ENCODE peak calls at places on chromosomes 7 and 10, in four cellular contexts. B is endothelial cell of umbilical vein, Q is PC-3, K is neural progenitor cell. S is an unnamed sample.

GRCh38 chr10:43355749-43356371 is 15.6 kb upstream of the FXYD4 start:
- DNase-seq in B (no peak), Q (peak), K (no peak), S (peak)

GRCh38 chr10:124742418-124743187 is 1.6 kb downstream of the FAM53B start:
- DNase-seq in B (peak), Q (peak), K (peak), S (peak)

GRCh38 chr10:21732067-21732772 is 198.2 kb downstream of the MLLT10 start:
- DNase-seq in B (peak), Q (peak), K (peak), S (no peak)

GRCh38 chr7:66330961-66331360 is 125.8 kb downstream of the TPST1 start:
- DNase-seq in B (no peak), Q (no peak), K (no peak), S (no peak)

GRCh38 chr7:52917982-52918578 is 117.4 kb upstream of the POM121L12 start:
- DNase-seq in B (peak), Q (peak), K (peak), S (no peak)

GRCh38 chr7:106045592-106045991 is 66.5 kb downstream of the SYPL1 start:
- DNase-seq in B (no peak), Q (peak), K (no peak), S (no peak)

GRCh38 chr10:15796762-15797161 is 63.5 kb downstream of the MINDY3 start:
- DNase-seq in B (no peak), Q (peak), K (no peak), S (no peak)

GRCh38 chr7:142556745-142557144 is 192.5 kb upstream of the PRSS1 start:
- DNase-seq in B (peak), Q (peak), K (no peak), S (peak)

GRCh38 chr10:80447618-80448190 is 6.4 kb upstream of the TSPAN14 start:
- DNase-seq in B (no peak), Q (no peak), K (no peak), S (no peak)

GRCh38 chr10:69051303-69051702 is 36.6 kb upstream of the SRGN start:
- DNase-seq in B (peak), Q (no peak), K (no peak), S (no peak)

GRCh38 chr10:97724341-97724941 is 10.9 kb downstream of the MARVELD1 start:
- DNase-seq in B (no peak), Q (no peak), K (no peak), S (peak)

GRCh38 chr7:45606050-45606449 is 31.9 kb downstream of the ADCY1 start:
- DNase-seq in B (no peak), Q (no peak), K (no peak), S (no peak)

GRCh38 chr7:80858141-80858903 is 60.5 kb downstream of the SEMA3C start:
- DNase-seq in B (peak), Q (peak), K (no peak), S (no peak)

DNA sequence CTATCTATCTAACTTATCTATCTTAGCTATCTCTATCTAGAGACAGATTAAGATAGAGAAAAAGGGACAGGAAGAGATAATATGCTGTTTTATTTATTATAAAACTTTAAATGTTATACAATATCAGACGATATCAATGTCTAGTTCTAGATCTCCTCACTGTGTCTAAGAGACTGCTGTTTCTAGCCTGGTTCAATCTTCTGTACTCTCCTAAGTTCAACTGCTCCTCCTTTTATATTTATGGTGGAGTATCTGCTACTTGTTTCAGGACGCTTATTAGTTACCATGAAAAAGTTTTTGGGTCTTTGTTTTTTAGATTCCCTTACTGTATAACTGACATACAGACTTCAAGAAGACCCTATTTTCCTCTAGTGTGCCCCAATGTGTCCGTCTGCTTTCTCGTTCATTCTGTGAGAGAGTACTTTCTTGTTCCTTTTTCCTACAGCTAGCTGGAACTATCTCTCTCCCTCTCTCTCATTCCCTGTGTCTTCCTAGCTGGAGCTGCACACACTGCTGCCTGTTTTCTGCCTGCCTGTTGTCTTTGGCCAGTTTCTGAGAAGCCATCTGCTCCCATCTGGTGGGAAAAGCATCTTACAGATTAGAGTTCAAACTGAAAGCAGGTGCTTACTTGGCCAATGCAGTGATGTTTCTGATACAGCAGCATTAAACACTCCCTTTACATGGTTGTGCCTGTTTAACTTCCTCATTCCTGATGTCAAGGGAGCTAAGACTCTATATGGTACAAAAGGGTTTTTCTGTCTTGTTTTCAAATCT is 49.4 kb upstream of the ARL4A start:
- DNase-seq in B (no peak), Q (no peak), K (no peak), S (no peak)
- H3K4me3 ChIP-seq in B (no peak), Q (no peak), K (no peak), S (no peak)

GRCh38 chr7:138459300-138460175 is 521 bp upstream of the TRIM24 start:
- DNase-seq in B (peak), Q (peak), K (peak), S (peak)
- TF ChIP-seq CTCF in B (no peak), Q (no peak), K (peak), S (no peak)

GRCh38 chr7:26151650-26151952 is 397 bp upstream of the NFE2L3 start:
- DNase-seq in B (no peak), Q (no peak), K (no peak), S (no peak)

GRCh38 chr7:26153823-26154783 is 2.1 kb downstream of the NFE2L3 start:
- DNase-seq in B (peak), Q (peak), K (peak), S (no peak)

GRCh38 chr7:26153246-26153822 is 1.3 kb downstream of the NFE2L3 start:
- DNase-seq in B (peak), Q (peak), K (peak), S (no peak)

GRCh38 chr7:26151096-26151495 is 902 bp upstream of the NFE2L3 start:
- DNase-seq in B (no peak), Q (no peak), K (no peak), S (no peak)

DNA sequence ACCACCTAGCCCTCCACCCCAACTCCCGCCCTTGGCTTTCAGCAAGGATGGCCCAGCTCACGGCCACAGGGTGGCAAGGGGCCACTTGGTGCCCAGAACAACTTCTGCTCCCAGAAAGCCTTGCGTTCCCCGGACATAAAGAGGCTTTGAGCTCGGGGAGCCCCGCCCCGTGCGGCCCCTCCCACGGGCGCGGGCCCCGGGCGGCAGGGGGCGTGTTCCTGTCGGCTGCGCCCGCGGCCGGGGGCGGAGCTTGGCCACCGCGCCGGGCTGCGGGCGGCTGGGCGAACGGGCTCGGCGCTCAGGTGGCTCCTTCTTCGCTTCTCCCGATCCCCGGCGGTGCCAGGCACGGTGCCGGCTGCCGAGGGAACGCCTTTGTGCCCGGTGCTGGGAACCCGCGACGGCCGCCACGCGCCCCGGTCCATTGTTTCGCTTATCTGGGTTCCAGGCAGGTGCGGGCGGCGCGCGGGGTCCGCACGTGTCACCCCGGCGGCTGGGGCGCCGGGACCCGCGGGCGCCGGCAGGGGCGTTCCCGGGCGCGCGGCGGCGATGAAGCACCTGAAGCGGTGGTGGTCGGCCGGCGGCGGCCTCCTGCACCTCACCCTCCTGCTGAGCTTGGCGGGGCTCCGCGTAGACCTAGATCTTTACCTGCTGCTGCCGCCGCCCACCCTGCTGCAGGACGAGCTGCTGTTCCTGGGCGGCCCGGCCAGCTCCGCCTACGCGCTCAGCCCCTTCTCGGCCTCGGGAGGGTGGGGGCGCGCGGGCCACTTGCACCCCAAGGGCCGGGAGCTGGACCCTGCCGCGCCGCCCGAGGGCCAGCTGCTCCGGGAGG is at the start of gene NFE2L3:
- DNase-seq in B (peak), Q (peak), K (peak), S (peak)
- H3K9ac ChIP-seq in B (peak), Q (peak), K (no peak), S (peak)

GRCh38 chr7:158956805-158957506 is 100.6 kb downstream of the DYNC2I1 start:
- DNase-seq in B (no peak), Q (no peak), K (no peak), S (no peak)

GRCh38 chr7:158957507-158957900 is 101.1 kb downstream of the DYNC2I1 start:
- DNase-seq in B (no peak), Q (peak), K (no peak), S (peak)

GRCh38 chr7:158959021-158959717 is 102.8 kb downstream of the DYNC2I1 start:
- DNase-seq in B (no peak), Q (no peak), K (no peak), S (no peak)

GRCh38 chr7:158958618-158959017 is 102.3 kb downstream of the DYNC2I1 start:
- DNase-seq in B (no peak), Q (no peak), K (no peak), S (no peak)

GRCh38 chr7:158957921-158958471 is 101.6 kb downstream of the DYNC2I1 start:
- DNase-seq in B (no peak), Q (peak), K (no peak), S (peak)
- H3K4me3 ChIP-seq in B (no peak), Q (peak), K (no peak), S (peak)

DNA sequence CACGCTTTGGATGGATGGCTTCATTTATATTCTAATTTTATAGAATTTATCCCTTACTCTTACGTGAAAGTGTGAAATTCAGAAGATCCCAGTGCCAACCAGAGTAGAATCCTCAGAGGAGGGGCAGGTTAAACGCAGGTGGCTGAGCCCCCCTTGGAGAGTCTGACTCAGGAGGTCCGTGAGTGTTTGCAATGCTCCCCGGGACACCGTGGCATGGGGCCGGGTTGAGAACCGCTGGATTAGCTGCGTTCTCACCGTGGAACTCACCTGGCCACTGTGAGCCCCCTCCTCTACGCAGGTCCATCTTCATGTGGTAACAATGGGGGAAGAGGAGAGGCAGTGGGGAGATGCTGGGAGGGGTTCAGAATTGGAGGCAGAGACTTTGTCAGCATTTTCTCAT is 638.0 kb upstream of the MKI67 start:
- DNase-seq in B (no peak), Q (no peak), K (no peak), S (no peak)
- TF ChIP-seq CTCF in B (no peak), Q (no peak), K (no peak), S (no peak)

DNA sequence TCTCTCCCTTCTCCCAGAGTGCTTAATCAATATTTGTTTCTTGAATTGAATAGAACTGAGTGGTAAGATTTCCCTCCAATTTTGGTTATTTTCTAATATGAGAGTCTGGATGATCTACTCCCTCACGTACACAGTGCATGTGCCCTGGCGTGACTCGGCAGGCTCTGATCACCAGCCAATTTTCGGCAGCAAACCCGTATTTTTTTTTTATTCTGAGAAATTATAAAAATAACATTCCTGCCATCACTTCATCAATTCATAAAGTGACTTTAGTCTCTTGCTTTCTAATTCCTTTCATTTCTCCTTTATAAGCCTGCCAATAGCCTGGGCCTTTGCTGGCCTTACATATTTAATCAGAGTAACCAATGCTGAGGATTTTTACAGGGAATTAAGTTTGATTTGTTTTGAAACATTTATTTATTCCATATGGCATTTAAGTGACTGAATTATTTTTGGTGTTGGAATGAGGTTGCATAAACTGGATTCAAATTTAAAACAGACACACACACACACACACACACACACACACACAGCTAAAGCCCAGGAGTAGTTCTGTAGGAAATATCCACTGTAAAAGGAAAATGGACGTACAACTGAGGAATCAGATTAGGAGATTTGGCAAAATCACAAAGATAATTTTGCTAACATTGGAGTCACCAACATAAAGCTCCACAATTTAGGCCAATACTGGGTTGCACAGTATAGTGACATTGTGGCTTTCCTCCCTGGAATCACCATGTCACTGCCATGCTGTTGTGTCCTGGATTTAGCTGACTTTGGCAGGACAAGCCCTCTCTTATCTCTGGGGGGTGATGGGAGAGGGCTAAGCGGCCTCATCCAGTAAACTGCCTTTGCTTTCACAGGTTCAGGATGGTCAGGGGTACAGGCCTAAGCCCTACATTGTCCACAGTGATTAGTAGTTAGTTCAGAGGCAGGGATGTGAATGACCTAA is 140.6 kb downstream of the ETV1 start:
- DNase-seq in B (no peak), Q (no peak), K (peak), S (no peak)
- H3K9ac ChIP-seq in B (no peak), Q (peak), K (no peak), S (no peak)

GRCh38 chr10:4691776-4692175 is 134.2 kb upstream of the AKR1E2 start:
- DNase-seq in B (no peak), Q (peak), K (no peak), S (peak)
- H3K4me3 ChIP-seq in B (no peak), Q (no peak), K (no peak), S (no peak)